ENCODE peak calls at places on chromosomes 16 and 17, in five cellular contexts. X is Right ventricle myocardium superior; C is activated CD4-positive, alpha-beta memory T cell treated with anti-CD3 and anti-CD28 coated beads, Interleukin-2, amount 10 ng/mL, durations not matched to agents 7 days and 5 days; M is GM12892; E is A549. R is an unnamed sample.

GRCh38 chr17:80358131-80358530 is 56.8 kb upstream of the ENDOV start:
- DNase-seq in E (no peak), C (no peak), M (no peak), X (no peak), R (no peak)

GRCh38 chr17:44304651-44305050 is 3.8 kb upstream of the RUNDC3A start:
- DNase-seq in E (no peak), X (no peak), C (no peak), M (no peak), R (no peak)

GRCh38 chr16:66516808-66517585 is 32.9 kb downstream of the TK2 start:
- DNase-seq in X (peak), C (peak), M (peak), E (peak), R (peak)

GRCh38 chr16:46908540-46909372 is 24.6 kb downstream of the GPT2 start:
- DNase-seq in C (peak), E (peak), X (no peak), M (no peak), R (peak)

GRCh38 chr16:81408409-81408950 is 36.1 kb upstream of the CMIP start:
- DNase-seq in C (no peak), E (no peak), M (no peak), X (no peak), R (no peak)

GRCh38 chr16:47523342-47524006 is 62.3 kb downstream of the PHKB start:
- DNase-seq in X (no peak), M (peak), E (no peak), C (no peak), R (no peak)

GRCh38 chr17:80878876-80879722 is 112.5 kb upstream of the CHMP6 start:
- DNase-seq in E (no peak), X (no peak), C (no peak), M (no peak), R (no peak)

GRCh38 chr16:88383401-88384221 is 852 bp downstream of the ZNF469 start:
- DNase-seq in C (no peak), M (no peak), X (peak), E (peak), R (no peak)

GRCh38 chr16:1690810-1691209 is 12.7 kb downstream of the JPT2 start:
- DNase-seq in C (no peak), E (no peak), X (no peak), M (no peak), R (no peak)

GRCh38 chr17:31096106-31096436 is 1.3 kb downstream of the NF1 start:
- DNase-seq in C (no peak), E (no peak), X (no peak), M (no peak), R (no peak)

GRCh38 chr16:23515881-23516280 is 5.6 kb upstream of the GGA2 start:
- DNase-seq in X (no peak), E (no peak), M (no peak), C (no peak), R (no peak)

GRCh38 chr17:78034429-78035091 is 76.1 kb downstream of the TNRC6C start:
- DNase-seq in E (no peak), M (no peak), C (no peak), X (no peak), R (no peak)

GRCh38 chr16:90018297-90019200 is 707 bp downstream of the DBNDD1 start:
- DNase-seq in E (no peak), M (no peak), X (no peak), C (no peak), R (no peak)